ENCODE peak calls at places on chromosomes 5 and 9, in six cellular contexts. E, R, D, T, Z and U are unnamed samples.

GRCh38 chr5:75551471-75551870 is 39.8 kb downstream of the POLK start:
- DNase-seq in Z (peak), E (no peak), D (no peak), R (no peak), T (no peak), U (no peak)

GRCh38 chr9:84330246-84330645 is 10.3 kb downstream of the SLC28A3 start:
- DNase-seq in R (no peak), E (no peak), D (no peak), T (no peak), Z (no peak), U (no peak)

GRCh38 chr5:87872986-87873385 is 395.7 kb downstream of the TMEM161B start:
- DNase-seq in E (no peak), R (peak), Z (no peak), D (no peak), T (no peak), U (no peak)

GRCh38 chr9:95755421-95755730 is 120.1 kb upstream of the ERCC6L2 start:
- DNase-seq in Z (no peak), E (no peak), R (peak), T (no peak), D (no peak), U (no peak)

GRCh38 chr9:79581794-79582193 is 10.0 kb downstream of the TLE4 start:
- DNase-seq in Z (peak), T (no peak), D (peak), R (no peak), E (no peak), U (no peak)

GRCh38 chr9:132994410-132995120 is 16.1 kb downstream of the GFI1B start:
- DNase-seq in D (no peak), R (no peak), Z (peak), E (no peak), T (no peak), U (peak)

GRCh38 chr9:90807006-90807405 is 5.4 kb downstream of the SYK start:
- DNase-seq in D (no peak), R (no peak), T (no peak), Z (no peak), E (no peak), U (no peak)

GRCh38 chr5:12691330-12691729 is 787.1 kb upstream of the CTNND2 start:
- DNase-seq in T (no peak), Z (no peak), R (no peak), E (no peak), D (no peak), U (no peak)

GRCh38 chr5:82163459-82164108 is 114.6 kb downstream of the RPS23 start:
- DNase-seq in D (no peak), Z (peak), E (no peak), T (no peak), R (peak), U (no peak)

GRCh38 chr5:73777192-73777591 is 151.2 kb downstream of the ARHGEF28 start:
- DNase-seq in R (no peak), T (no peak), D (no peak), E (no peak), Z (no peak), U (no peak)

GRCh38 chr5:176870110-176870591 is 29.0 kb downstream of the HK3 start:
- DNase-seq in Z (peak), E (no peak), R (peak), D (no peak), T (no peak), U (no peak)